ENCODE peak calls at places on chromosomes 16 and 17, in eight cellular contexts. X is uterus, H is A549, L is prostate gland, J is testis, Z is adrenal gland, R is heart left ventricle, O is stomach. E is an unnamed sample.

GRCh38 chr16:53773150-53773846 is 69.3 kb downstream of the FTO start:
- DNase-seq in X (peak; percentile 24), H (peak; percentile 51), L (peak; percentile 52), O (peak; percentile 29), R (peak; percentile 21), Z (peak; percentile 35), J (peak; percentile 40), E (no peak)

GRCh38 chr16:75789237-75789636 is 62.9 kb upstream of the CPHXL start:
- DNase-seq in H (peak; percentile 55), O (no peak), Z (no peak), L (peak; percentile 18), X (no peak), R (no peak), J (no peak), E (no peak)

GRCh38 chr16:70746708-70747424 is 54.1 kb downstream of the VAC14 start:
- DNase-seq in O (peak; percentile 85), R (peak; percentile 75), Z (peak; percentile 62), L (peak; percentile 91), J (no peak), X (peak; percentile 93), H (peak; percentile 91), E (peak; percentile 83)

GRCh38 chr16:66434619-66435430 is 7.7 kb downstream of the BEAN1 start:
- DNase-seq in O (no peak), R (no peak), X (no peak), J (no peak), H (no peak), L (no peak), Z (no peak), E (no peak)

GRCh38 chr16:78706637-78707036 is 607.2 kb downstream of the WWOX start:
- DNase-seq in R (no peak), H (no peak), X (no peak), J (no peak), L (no peak), Z (peak; percentile 40), O (no peak), E (no peak)

GRCh38 chr16:27503662-27504061 is 46.1 kb downstream of the GTF3C1 start:
- DNase-seq in O (no peak), L (no peak), R (no peak), X (no peak), J (no peak), H (no peak), Z (no peak), E (no peak)

GRCh38 chr16:81522141-81522701 is 77.6 kb downstream of the CMIP start:
- DNase-seq in O (no peak), H (no peak), Z (no peak), L (no peak), X (no peak), R (no peak), J (no peak), E (no peak)

GRCh38 chr17:8430966-8431365 is 4.7 kb upstream of the NDEL1 start:
- DNase-seq in X (peak; percentile 93), H (no peak), R (peak; percentile 46), J (no peak), O (no peak), L (no peak), Z (peak; percentile 55), E (peak; percentile 55)

GRCh38 chr17:76419576-76420245 is 33.2 kb downstream of the UBE2O start:
- DNase-seq in X (no peak), O (no peak), R (no peak), Z (no peak), L (no peak), J (no peak), H (no peak), E (no peak)

GRCh38 chr17:7129311-7129710 is 14.7 kb upstream of the ASGR2 start:
- DNase-seq in R (no peak), J (no peak), O (no peak), X (no peak), Z (no peak), H (no peak), L (no peak), E (no peak)

GRCh38 chr17:76275382-76276068 is 10.4 kb downstream of the UBALD2 start:
- DNase-seq in L (no peak), O (no peak), H (no peak), R (no peak), Z (no peak), X (no peak), J (no peak), E (no peak)

GRCh38 chr17:48522990-48523389 is 7.8 kb downstream of the HOXB1 start:
- DNase-seq in H (no peak), J (no peak), R (no peak), Z (no peak), X (no peak), O (no peak), L (no peak), E (no peak)

GRCh38 chr16:680967-681745 is 946 bp downstream of the STUB1 start:
- DNase-seq in H (no peak), J (peak; percentile 64), X (no peak), L (no peak), O (peak; percentile 51), Z (peak; percentile 78), R (no peak), E (peak; percentile 74)

GRCh38 chr16:70508752-70509151 is 14.6 kb downstream of the COG4 start:
- DNase-seq in Z (no peak), O (no peak), H (no peak), R (no peak), J (no peak), L (no peak), X (no peak), E (no peak)

GRCh38 chr16:67490330-67491096 is 7.2 kb upstream of the AGRP start:
- DNase-seq in R (no peak), H (no peak), Z (no peak), L (no peak), X (no peak), J (no peak), O (no peak), E (no peak)

GRCh38 chr16:86661715-86662114 is 83.4 kb downstream of the FOXL1 start:
- DNase-seq in Z (no peak), X (no peak), H (no peak), R (no peak), L (no peak), J (no peak), O (no peak), E (no peak)

GRCh38 chr16:86662195-86662594 is 83.8 kb downstream of the FOXL1 start:
- DNase-seq in Z (no peak), O (no peak), J (no peak), R (no peak), X (no peak), L (no peak), H (no peak), E (no peak)

GRCh38 chr16:86663691-86664517 is 85.6 kb downstream of the FOXL1 start:
- DNase-seq in X (no peak), R (no peak), Z (no peak), L (no peak), O (no peak), H (no peak), J (no peak), E (no peak)

GRCh38 chr16:86664518-86665318 is 86.4 kb downstream of the FOXL1 start:
- DNase-seq in O (peak; percentile 49), Z (no peak), R (no peak), L (no peak), H (peak; percentile 67), J (no peak), X (no peak), E (no peak)

DNA sequence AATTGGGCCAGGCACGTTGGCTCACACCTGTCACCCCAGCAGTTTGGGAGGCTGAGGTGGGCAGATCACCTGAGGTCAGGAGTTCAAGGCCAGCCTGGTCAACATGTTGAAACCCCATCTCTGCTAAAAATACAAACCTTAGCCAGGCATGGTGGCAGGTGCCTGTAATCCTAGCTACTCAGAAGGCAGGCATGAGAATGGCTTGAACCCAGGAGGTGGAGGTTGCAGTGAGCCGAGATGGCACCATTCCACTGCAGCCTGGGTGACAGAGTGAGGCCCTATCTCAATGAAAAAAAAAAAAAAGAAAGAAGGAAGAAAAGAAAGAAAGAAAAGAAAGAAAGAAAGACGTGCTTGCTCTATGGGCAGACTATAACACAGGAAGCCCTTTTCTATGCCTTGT is 84.4 kb downstream of the FOXL1 start:
- DNase-seq in O (no peak), H (no peak), J (no peak), Z (no peak), L (no peak), R (no peak), X (no peak), E (no peak)
- H3K27ac ChIP-seq in O (no peak overlapping the region), H (peak overlapping the region; percentile 95), J (no peak overlapping the region), Z (no peak overlapping the region), L (no peak overlapping the region), R (no peak overlapping the region), X (no peak overlapping the region), E (no peak overlapping the region)

DNA sequence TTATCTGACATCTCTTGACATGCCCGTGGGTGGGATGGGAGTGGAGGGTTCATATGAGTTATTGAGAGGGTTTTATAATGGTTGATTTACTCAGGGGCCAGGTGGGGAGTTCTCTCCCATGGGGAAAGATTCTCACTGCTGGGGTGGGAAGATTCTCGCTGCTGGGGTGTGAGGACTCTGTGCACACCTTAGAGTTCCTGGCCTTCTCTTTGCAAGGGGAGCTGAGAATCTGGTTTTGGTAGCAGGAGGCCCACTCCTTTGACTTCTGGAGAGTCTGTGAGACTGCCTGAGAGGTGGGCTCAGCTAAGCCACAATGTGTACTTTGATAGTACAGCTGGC is 31.5 kb downstream of the TBX4 start:
- DNase-seq in R (no peak), Z (no peak), H (no peak), L (no peak), X (no peak), J (no peak), O (no peak), E (no peak)
- H3K4me1 ChIP-seq in R (no peaks in the 10 kb centered on the region), Z (no peaks in the 10 kb centered on the region), H (peaks cover under 1% of the 10 kb centered on the region), L (no peaks in the 10 kb centered on the region), X (no peaks in the 10 kb centered on the region), J (no peaks in the 10 kb centered on the region), O (no peaks in the 10 kb centered on the region), E (peaks cover 2% of the 10 kb centered on the region)

DNA sequence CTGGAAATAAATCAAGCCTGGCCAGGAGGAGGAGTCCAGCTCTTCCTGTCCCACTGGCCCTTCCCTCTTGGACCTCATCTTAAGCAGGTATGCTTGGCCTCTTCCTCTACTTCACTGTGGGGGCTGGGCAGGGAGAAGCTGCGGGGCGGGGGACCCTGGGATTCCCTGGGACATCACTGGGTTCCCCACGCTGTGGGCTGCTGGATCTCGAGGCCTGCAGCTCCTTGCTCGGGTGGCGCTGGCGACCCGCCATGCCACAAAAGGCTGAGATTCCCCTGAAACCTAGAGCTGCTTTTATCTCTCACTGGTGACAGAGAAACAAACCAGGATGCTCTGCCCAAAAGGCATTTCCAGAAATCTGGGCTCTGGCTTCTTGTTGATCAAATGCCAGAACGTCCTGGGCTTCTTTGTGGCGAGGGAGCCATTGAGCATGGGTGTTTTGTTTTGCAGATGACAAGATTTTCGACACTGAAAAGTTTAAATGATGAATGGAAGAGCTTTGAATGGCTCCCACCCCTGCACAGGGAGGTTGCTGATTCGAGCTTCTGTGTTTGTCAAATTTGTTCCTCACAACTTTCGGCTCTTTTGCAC is 8.6 kb upstream of the PGS1 start:
- DNase-seq in Z (no peak), L (no peak), R (no peak), X (no peak), O (no peak), H (no peak), J (no peak), E (no peak)
- H3K27ac ChIP-seq in Z (no peak overlapping the region), L (no peak overlapping the region), R (no peak overlapping the region), X (no peak overlapping the region), O (no peak overlapping the region), H (no peak overlapping the region), J (no peak overlapping the region), E (no peak overlapping the region)

DNA sequence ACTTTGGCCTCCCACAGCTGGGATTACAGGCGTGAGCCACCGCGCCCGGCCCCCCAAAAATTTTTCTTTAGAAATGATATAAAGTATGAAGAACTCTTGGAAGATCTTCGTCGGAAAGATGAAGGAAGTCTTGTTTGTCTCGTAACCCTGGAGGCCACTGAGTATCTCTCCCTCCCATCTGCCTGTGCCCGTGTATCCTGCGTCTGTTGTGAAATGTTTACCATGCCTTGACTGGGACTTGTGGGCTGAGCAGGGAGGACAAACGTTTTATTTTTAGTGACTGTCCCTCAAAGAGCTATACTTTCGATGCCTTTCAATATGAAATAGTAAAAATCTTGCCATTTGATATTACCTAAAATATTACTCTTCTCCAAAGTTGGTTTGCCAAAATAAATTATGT is 121.2 kb downstream of the RPTOR start:
- DNase-seq in H (no peak), Z (no peak), R (no peak), L (no peak), X (no peak), J (no peak), O (no peak), E (no peak)
- H3K4me1 ChIP-seq in H (no peaks in the 10 kb centered on the region), Z (no peaks in the 10 kb centered on the region), R (no peaks in the 10 kb centered on the region), L (no peaks in the 10 kb centered on the region), X (no peaks in the 10 kb centered on the region), J (peaks cover 9% of the 10 kb centered on the region), O (peaks cover 8% of the 10 kb centered on the region), E (peaks cover 8% of the 10 kb centered on the region)